ENCODE peak calls at places on chromosomes 12 and 14, in seven cellular contexts. E, K, F, P, B, C and T are unnamed samples.
A peak's percentile ranks its signal among the peaks of the same experiment; 100 is the strongest.

GRCh38 chr12:56900583-56900982 is 33.6 kb downstream of the SDR9C7 start:
- DNase-seq in K (no peak), B (no peak), F (peak; percentile 79), C (no peak), P (peak; percentile 83), E (peak; percentile 91), T (no peak)

GRCh38 chr12:34294137-34294536 is 271.8 kb downstream of the ALG10 start:
- DNase-seq in E (no peak), K (no peak), F (no peak), P (no peak), C (no peak), B (peak; percentile 21), T (no peak)

GRCh38 chr12:131787143-131787660 is 41.0 kb upstream of the MMP17 start:
- DNase-seq in E (no peak), B (peak; percentile 44), C (no peak), P (no peak), F (no peak), K (no peak), T (no peak)

GRCh38 chr14:104937161-104937560 is 12.5 kb downstream of the PLD4 start:
- DNase-seq in E (no peak), P (no peak), B (peak; percentile 24), F (no peak), C (no peak), K (peak; percentile 7), T (no peak)

GRCh38 chr12:20194171-20194570 is 174.2 kb upstream of the PDE3A start:
- DNase-seq in E (no peak), F (peak; percentile 48), P (peak; percentile 30), K (peak; percentile 17), C (no peak), B (no peak), T (no peak)

GRCh38 chr14:22220427-22220826 is 368.6 kb downstream of the DAD1 start:
- DNase-seq in B (no peak), F (no peak), K (no peak), E (no peak), C (no peak), P (no peak), T (no peak)

GRCh38 chr12:19978193-19978592 is 390.1 kb upstream of the PDE3A start:
- DNase-seq in B (no peak), E (no peak), P (peak; percentile 48), K (no peak), F (peak; percentile 40), C (no peak), T (no peak)

GRCh38 chr12:122996188-122996601 is 15.7 kb downstream of the ARL6IP4 start:
- DNase-seq in F (no peak), B (no peak), P (no peak), K (peak; percentile 17), E (no peak), C (no peak), T (no peak)

GRCh38 chr14:75259510-75259855 is 19.1 kb upstream of the FOS start:
- DNase-seq in E (no peak), B (no peak), K (no peak), C (no peak), F (no peak), P (no peak), T (no peak)

GRCh38 chr12:102376251-102376747 is 104.1 kb downstream of the IGF1 start:
- DNase-seq in K (peak; percentile 15), B (no peak), C (no peak), F (no peak), E (no peak), P (no peak), T (no peak)

GRCh38 chr14:53278602-53279506 is 125.7 kb upstream of the DDHD1 start:
- DNase-seq in K (no peak), F (peak; percentile 78), C (no peak), P (peak; percentile 66), B (no peak), E (no peak), T (peak; percentile 9)

GRCh38 chr14:20988717-20989116 is 1.1 kb upstream of the METTL17 start:
- DNase-seq in K (no peak), F (no peak), B (no peak), C (no peak), P (no peak), E (no peak), T (no peak)

GRCh38 chr12:130482448-130482847 is 144.8 kb downstream of the PIWIL1 start:
- DNase-seq in B (no peak), K (no peak), E (no peak), P (no peak), C (no peak), F (peak; percentile 14), T (no peak)

GRCh38 chr14:44895716-44896115 is 66.0 kb downstream of the KLHL28 start:
- DNase-seq in E (no peak), P (no peak), F (no peak), K (no peak), C (no peak), B (no peak), T (no peak)

GRCh38 chr12:94704452-94704871 is 54.1 kb upstream of the TMCC3 start:
- DNase-seq in K (no peak), F (peak; percentile 86), B (no peak), C (no peak), E (no peak), P (peak; percentile 96), T (no peak)

GRCh38 chr12:56158926-56159461 is 835 bp downstream of the MYL6 start:
- DNase-seq in F (peak; percentile 72), P (peak; percentile 57), C (peak; percentile 77), K (peak; percentile 80), B (peak; percentile 79), E (no peak), T (peak; percentile 77)

GRCh38 chr12:129540249-129540648 is 363.6 kb downstream of the TMEM132D start:
- DNase-seq in K (no peak), E (no peak), B (no peak), F (no peak), P (no peak), C (no peak), T (no peak)

GRCh38 chr14:77041837-77042557 is 13.5 kb upstream of the IRF2BPL start:
- DNase-seq in E (no peak), C (peak; percentile 65), F (no peak), K (peak; percentile 72), P (peak; percentile 91), B (no peak), T (peak; percentile 50)

GRCh38 chr14:37931998-37932397 is 275.7 kb upstream of the SSTR1 start:
- DNase-seq in B (no peak), F (no peak), E (no peak), C (no peak), K (no peak), P (no peak), T (no peak)

GRCh38 chr12:102957339-102958050 is at the start of gene ASCL1:
- DNase-seq in B (no peak), F (peak; percentile 48), C (no peak), K (no peak), E (no peak), P (peak; percentile 11), T (no peak)

GRCh38 chr12:113647048-113647447 is 175.4 kb upstream of the LHX5 start:
- DNase-seq in E (peak; percentile 8), B (no peak), F (peak; percentile 29), C (no peak), K (no peak), P (no peak), T (peak; percentile 43)

GRCh38 chr12:51949342-51950030 is 2.0 kb upstream of the ACVR1B start:
- DNase-seq in E (no peak), P (no peak), K (no peak), F (no peak), B (no peak), C (no peak), T (peak; percentile 83)

GRCh38 chr14:101288436-101289229 is 272.7 kb upstream of the DIO3 start:
- DNase-seq in F (no peak), K (peak; percentile 53), P (no peak), C (peak; percentile 54), E (no peak), B (no peak), T (peak; percentile 39)

GRCh38 chr12:6943387-6943718 is 263 bp upstream of the RNU7-1 start:
- DNase-seq in F (peak; percentile 95), C (peak; percentile 83), E (peak; percentile 89), K (peak; percentile 81), B (peak; percentile 71), P (no peak), T (peak; percentile 91)
- TF ChIP-seq POLR2A in F (no peak), C (no peak), E (no peak), K (peak; percentile 35), B (no peak), P (no peak), T (no peak)

GRCh38 chr12:642633-643477 is 20.4 kb downstream of the NINJ2 start:
- DNase-seq in E (no peak), F (peak; percentile 83), K (peak; percentile 74), P (peak; percentile 52), C (peak; percentile 86), B (peak; percentile 86), T (peak; percentile 92)
- TF ChIP-seq CTCF in E (no peak), F (peak; percentile 24), K (peak; percentile 33), P (peak; percentile 1), C (no peak), B (peak; percentile 51), T (peak; percentile 27)

GRCh38 chr12:46214668-46215429 is 54.0 kb downstream of the SLC38A1 start:
- DNase-seq in E (no peak), K (no peak), F (no peak), B (no peak), P (no peak), C (no peak), T (peak; percentile 19)
- H3K4me3 ChIP-seq in E (no peak overlapping the region), K (no peak overlapping the region), F (no peak overlapping the region), B (no peak overlapping the region), P (no peak overlapping the region), C (no peak overlapping the region), T (no peak overlapping the region)

GRCh38 chr14:81429028-81429427 is 28.9 kb upstream of the STON2 start:
- DNase-seq in K (no peak), E (no peak), F (no peak), C (no peak), B (no peak), P (no peak), T (no peak)

GRCh38 chr14:81432171-81432570 is 32.0 kb upstream of the STON2 start:
- DNase-seq in E (no peak), C (no peak), K (no peak), F (no peak), B (no peak), P (no peak), T (no peak)

GRCh38 chr14:81430284-81430683 is 30.2 kb upstream of the STON2 start:
- DNase-seq in P (no peak), K (no peak), B (no peak), C (no peak), F (no peak), E (no peak), T (no peak)

GRCh38 chr14:81423504-81423903 is 23.4 kb upstream of the STON2 start:
- DNase-seq in K (peak; percentile 16), F (no peak), P (no peak), B (no peak), E (no peak), C (peak; percentile 67), T (no peak)

DNA sequence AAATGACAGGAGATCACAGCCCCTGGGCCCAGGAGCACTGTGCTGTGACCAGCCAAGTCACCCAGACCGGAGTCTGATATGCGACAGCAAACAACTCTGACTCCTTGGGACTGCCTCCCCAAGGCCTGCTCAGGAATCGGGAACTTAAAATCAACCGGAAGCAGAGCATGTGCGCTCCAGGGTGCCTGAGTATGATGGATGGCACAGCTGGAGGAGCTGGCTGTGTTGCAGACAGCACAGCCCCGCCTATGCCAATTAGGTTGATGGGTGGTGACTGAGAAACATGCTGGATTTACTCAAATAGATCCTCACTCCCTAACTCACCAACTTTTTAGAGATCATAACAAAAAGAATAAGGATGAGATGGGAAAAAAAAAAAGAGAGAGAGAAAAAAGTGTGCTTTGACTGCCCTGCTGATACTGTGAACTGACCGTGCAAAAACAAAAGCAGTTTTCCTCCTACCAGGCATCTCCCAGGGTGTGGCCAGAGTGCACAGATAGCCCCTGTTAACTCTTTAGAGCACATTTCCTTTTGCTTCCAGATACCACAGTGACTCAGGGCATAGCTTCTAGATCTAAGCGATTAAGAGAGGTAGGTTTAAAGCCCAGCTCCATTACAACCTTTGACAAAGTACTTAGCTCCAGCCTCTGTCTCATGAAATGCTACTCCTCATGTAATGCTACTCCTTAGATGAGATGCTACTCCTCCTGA is 27.4 kb upstream of the STON2 start:
- DNase-seq in K (no peak), E (no peak), P (no peak), C (no peak), F (no peak), B (no peak), T (no peak)
- TF ChIP-seq POLR2A in K (no peak), E (no peak), P (no peak), C (no peak), F (no peak), B (no peak), T (no peak)